ENCODE peak calls at places on chromosomes 4 and X, in ten cellular contexts. Z is A549; W is colonic mucosa; T is CD8-positive, alpha-beta T cell; A is choroid plexus epithelial cell; R is astrocyte of the spinal cord; N is upper lobe of left lung; S is lower lobe of right lung; B is IMR-90; U is fibroblast of pulmonary artery. X is an unnamed sample.

GRCh38 chr4:8696369-8697127 is 104.0 kb downstream of the CPZ start:
- DNase-seq in T (no peak), S (no peak), A (no peak), W (no peak), N (no peak), U (no peak), R (no peak), B (no peak), Z (no peak), X (no peak)

GRCh38 chrX:99800016-99800415 is 610.1 kb downstream of the PCDH19 start:
- DNase-seq in Z (no peak), U (no peak), B (no peak), A (no peak), N (no peak), W (no peak), S (no peak), R (no peak), T (no peak), X (no peak)

GRCh38 chrX:19544693-19545305 is 29.5 kb upstream of the MAP3K15 start:
- DNase-seq in T (peak), Z (peak), W (peak), R (peak), U (peak), A (peak), B (peak), S (no peak), N (peak), X (peak)

GRCh38 chr4:110003401-110004187 is 90.9 kb downstream of the EGF start:
- DNase-seq in T (no peak), S (no peak), N (no peak), A (no peak), B (no peak), R (no peak), U (no peak), W (no peak), Z (no peak), X (no peak)

GRCh38 chrX:1545776-1546408 is 8.9 kb upstream of the P2RY8 start:
- DNase-seq in U (no peak), W (peak), S (no peak), T (no peak), R (no peak), B (no peak), Z (no peak), N (no peak), A (no peak), X (no peak)

GRCh38 chr4:144423930-144424329 is 222.0 kb upstream of the HHIP start:
- DNase-seq in R (no peak), Z (no peak), T (no peak), U (no peak), S (no peak), N (no peak), W (no peak), B (no peak), A (no peak), X (peak)

GRCh38 chrX:139929876-139930275 is 3.0 kb downstream of the ATP11C start:
- DNase-seq in A (no peak), S (no peak), N (no peak), Z (no peak), R (no peak), W (no peak), T (no peak), U (no peak), B (no peak), X (no peak)

GRCh38 chrX:119753001-119753400 is 5.4 kb upstream of the SOWAHD start:
- DNase-seq in W (no peak), S (no peak), T (no peak), Z (no peak), R (no peak), A (no peak), N (no peak), B (no peak), U (no peak), X (no peak)

GRCh38 chrX:15493118-15494082 is at the start of gene PIR:
- DNase-seq in A (peak), N (peak), Z (peak), T (peak), W (peak), S (peak), B (peak), R (peak), U (peak), X (peak)

GRCh38 chr4:174871407-174871806 is 42.4 kb upstream of the GLRA3 start:
- DNase-seq in R (no peak), W (no peak), B (no peak), U (no peak), N (no peak), T (no peak), A (no peak), S (no peak), Z (no peak), X (no peak)

GRCh38 chr4:1490906-1491629 is 84.8 kb upstream of the NKX1-1 start:
- DNase-seq in N (no peak), T (no peak), U (no peak), B (no peak), S (peak), W (no peak), R (no peak), A (no peak), Z (no peak), X (no peak)

GRCh38 chr4:53601251-53601764 is 10.0 kb upstream of the LNX1 start:
- DNase-seq in R (no peak), U (peak), W (peak), S (no peak), A (peak), N (peak), Z (no peak), T (no peak), B (no peak), X (no peak)

GRCh38 chrX:77519765-77520164 is 72.6 kb downstream of the FGF16 start:
- DNase-seq in U (no peak), A (no peak), Z (no peak), W (no peak), T (no peak), S (no peak), N (no peak), B (no peak), R (no peak), X (no peak)

GRCh38 chrX:68685722-68686683 is 38.5 kb downstream of the STARD8 start:
- DNase-seq in W (no peak), T (no peak), N (peak), U (peak), A (peak), B (peak), R (peak), S (peak), Z (peak), X (no peak)

GRCh38 chrX:148618472-148619445 is 118.3 kb downstream of the AFF2 start:
- DNase-seq in S (no peak), W (no peak), N (no peak), A (no peak), T (no peak), U (no peak), R (no peak), Z (no peak), B (no peak), X (no peak)

GRCh38 chrX:135200297-135200696 is 29.1 kb upstream of the CT55 start:
- DNase-seq in N (no peak), S (no peak), T (no peak), B (no peak), Z (no peak), A (no peak), U (no peak), R (no peak), W (no peak), X (no peak)

GRCh38 chrX:9532349-9532748 is 67.5 kb downstream of the TBL1X start:
- DNase-seq in S (no peak), T (no peak), R (peak), A (peak), N (no peak), W (no peak), U (peak), Z (no peak), B (peak), X (no peak)

GRCh38 chr4:102429553-102429952 is 71.6 kb upstream of the NFKB1 start:
- DNase-seq in S (no peak), B (peak), T (no peak), A (peak), U (peak), R (peak), W (no peak), N (no peak), Z (peak), X (no peak)

GRCh38 chrX:133364201-133364600 is 51.1 kb downstream of the GPC4 start:
- DNase-seq in T (no peak), U (peak), B (peak), W (no peak), R (no peak), Z (no peak), N (no peak), A (peak), S (no peak), X (no peak)

DNA sequence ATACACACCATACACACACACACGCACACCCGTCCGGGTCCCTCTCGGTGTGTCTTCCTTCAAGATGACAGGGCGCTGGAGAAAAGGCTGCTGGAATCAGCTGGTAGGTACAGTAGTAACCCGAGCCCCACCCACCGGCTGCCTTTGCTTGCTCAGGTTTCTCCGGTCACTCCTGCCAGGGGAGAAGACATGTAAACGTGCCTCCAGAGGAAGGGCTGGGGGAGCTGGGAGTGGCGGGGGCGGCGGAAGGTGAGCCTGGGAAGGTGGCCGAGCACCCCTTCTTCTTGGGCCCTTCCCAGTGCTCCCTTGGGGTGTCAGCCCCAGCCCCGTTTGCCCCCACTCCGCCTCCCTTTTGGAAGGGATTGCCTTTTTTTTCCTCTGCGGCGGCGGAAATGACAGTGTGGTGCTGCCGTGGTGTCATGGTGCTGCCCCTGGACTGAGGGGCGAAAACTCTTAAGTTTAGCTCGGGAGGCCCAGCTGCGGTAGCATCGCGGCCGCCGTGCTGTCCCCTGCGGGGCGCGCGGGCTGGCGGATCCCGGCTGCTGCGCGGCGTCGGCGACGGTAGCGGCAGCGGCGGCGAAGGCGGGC is at the start of gene MID2:
- DNase-seq in T (peak), A (peak), R (peak), S (peak), U (peak), W (peak), Z (peak), N (peak), B (no peak), X (peak)
- H3K4me3 ChIP-seq in T (peak), A (peak), R (peak), S (peak), U (peak), W (peak), Z (peak), N (peak), B (peak), X (peak)

GRCh38 chrX:150312931-150313330 is 50.2 kb upstream of the MAMLD1 start:
- DNase-seq in S (no peak), T (no peak), B (no peak), N (no peak), R (no peak), W (no peak), Z (no peak), U (no peak), A (no peak), X (no peak)
- TF ChIP-seq CTCF in S (no peak), T (no peak), B (no peak), N (no peak), R (no peak), W (no peak), Z (no peak), U (no peak), A (no peak), X (no peak)

DNA sequence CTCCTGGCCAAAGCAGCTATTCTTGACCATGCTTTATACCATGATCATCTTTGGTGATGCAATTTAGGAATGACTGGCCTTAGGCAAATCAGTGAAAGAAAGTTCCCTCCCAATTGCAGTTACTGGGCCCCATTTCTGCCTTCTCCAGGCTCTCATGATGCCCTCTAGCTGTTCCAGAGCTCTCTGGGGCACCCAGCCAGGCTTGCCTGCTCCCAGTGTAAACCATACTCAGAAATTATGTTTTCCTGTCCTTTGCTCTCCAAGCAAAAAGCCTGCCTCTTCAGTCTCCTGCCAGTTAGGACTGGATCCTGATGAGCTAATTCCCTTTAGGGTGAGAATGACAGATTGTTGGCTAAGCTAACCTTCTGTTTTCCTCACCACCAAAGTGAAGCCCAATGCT is 85.3 kb upstream of the RBPJ start:
- DNase-seq in U (peak), N (peak), W (peak), B (peak), A (peak), S (peak), R (peak), Z (no peak), T (no peak), X (no peak)
- H3K4me3 ChIP-seq in U (no peak), N (no peak), W (no peak), B (no peak), A (no peak), S (no peak), R (no peak), Z (no peak), T (no peak), X (no peak)

GRCh38 chrX:118153270-118153669 is 36.7 kb upstream of the KLHL13 start:
- DNase-seq in R (no peak), W (no peak), N (no peak), S (no peak), T (no peak), U (no peak), A (no peak), B (no peak), Z (no peak), X (no peak)

GRCh38 chrX:118152721-118153120 is 36.1 kb upstream of the KLHL13 start:
- DNase-seq in Z (no peak), R (no peak), N (no peak), S (no peak), T (no peak), W (no peak), A (no peak), U (no peak), B (no peak), X (no peak)

GRCh38 chrX:118148737-118149136 is 32.1 kb upstream of the KLHL13 start:
- DNase-seq in N (no peak), U (no peak), B (no peak), W (no peak), Z (no peak), R (no peak), T (no peak), A (no peak), S (no peak), X (no peak)
- TF ChIP-seq CTCF in N (no peak), U (no peak), B (no peak), W (no peak), Z (no peak), R (no peak), T (no peak), A (no peak), S (no peak), X (no peak)

GRCh38 chr4:121784975-121785374 is 16.1 kb upstream of the EXOSC9 start:
- DNase-seq in B (peak), Z (no peak), T (no peak), A (peak), U (peak), S (no peak), N (no peak), R (peak), W (no peak), X (no peak)
- H3K4me3 ChIP-seq in B (no peak), Z (no peak), T (no peak), A (no peak), U (no peak), S (no peak), N (no peak), R (no peak), W (no peak), X (no peak)

GRCh38 chrX:154094833-154095232 is 2.7 kb downstream of the MECP2 start:
- DNase-seq in W (no peak), Z (no peak), R (no peak), T (no peak), S (no peak), A (no peak), U (no peak), N (no peak), B (no peak), X (no peak)

GRCh38 chrX:154091678-154092077 is 5.8 kb downstream of the MECP2 start:
- DNase-seq in W (no peak), S (peak), B (no peak), R (no peak), U (no peak), A (no peak), Z (no peak), N (peak), T (no peak), X (no peak)

GRCh38 chrX:154093965-154094364 is 3.6 kb downstream of the MECP2 start:
- DNase-seq in T (no peak), S (no peak), A (no peak), R (no peak), B (no peak), N (no peak), Z (no peak), U (no peak), W (no peak), X (no peak)

GRCh38 chrX:154090731-154091130 is 6.8 kb downstream of the MECP2 start:
- DNase-seq in S (no peak), N (no peak), R (no peak), Z (no peak), B (no peak), A (no peak), U (no peak), T (no peak), W (no peak), X (no peak)

DNA sequence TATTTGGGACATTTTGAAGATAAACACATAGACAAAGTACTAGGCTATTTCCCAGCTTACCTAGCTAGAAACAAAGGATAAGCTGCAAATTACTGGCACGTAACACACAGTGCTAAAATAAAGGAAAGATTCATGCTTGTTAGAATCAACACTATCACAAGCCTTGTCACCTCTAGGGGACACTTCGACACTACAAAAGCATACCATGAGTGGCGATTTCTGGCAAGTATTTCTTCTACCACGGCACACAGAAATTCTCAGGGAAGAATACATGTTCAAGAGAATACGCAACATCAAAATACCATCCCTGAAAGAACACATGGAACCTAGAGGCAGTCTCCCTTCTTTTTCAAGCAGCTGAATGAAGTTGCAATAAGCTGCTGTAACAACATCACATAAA is 5.1 kb downstream of the MECP2 start:
- DNase-seq in U (no peak), B (no peak), Z (no peak), N (no peak), A (no peak), T (no peak), R (no peak), W (no peak), S (no peak), X (no peak)
- TF ChIP-seq CTCF in U (no peak), B (no peak), Z (no peak), N (no peak), A (no peak), T (no peak), R (no peak), W (no peak), S (no peak), X (no peak)

GRCh38 chr4:165721815-165722214 is 151.2 kb upstream of the TLL1 start:
- DNase-seq in T (no peak), R (no peak), Z (no peak), S (no peak), A (no peak), W (no peak), N (no peak), B (no peak), U (no peak), X (no peak)
- H3K4me3 ChIP-seq in T (no peak), R (no peak), Z (no peak), S (no peak), A (no peak), W (no peak), N (no peak), B (no peak), U (no peak), X (no peak)

GRCh38 chr4:77157859-77158486 is 966 bp downstream of the CCNG2 start:
- DNase-seq in S (peak), U (peak), N (peak), Z (peak), A (peak), T (peak), R (peak), B (peak), W (peak), X (no peak)
- TF ChIP-seq CTCF in S (no peak), U (no peak), N (peak), Z (no peak), A (no peak), T (no peak), R (no peak), B (no peak), W (no peak), X (no peak)